ENCODE peak calls at places on chromosomes 7 and 10, in seven cellular contexts. M is stimulated activated naive CD8-positive, alpha-beta T cell treated with anti-CD3 and anti-CD28 coated beads, Interleukin-15, amount 100 ng/mL, for 72 hours; I is Panc1; V is right cardiac atrium; Q is activated CD4-positive, alpha-beta T cell treated with anti-CD3 and anti-CD28 coated beads for 36 hours; K is Right ventricle myocardium inferior; E is gastroesophageal sphincter. A is an unnamed sample.

GRCh38 chr7:105759670-105760548 is 116.5 kb downstream of the ATXN7L1 start:
- ATAC-seq in I (peak; percentile 82), V (peak; percentile 61), M (peak; percentile 33), E (peak; percentile 66), Q (peak; percentile 20), K (peak; percentile 48), A (peak; percentile 32)

GRCh38 chr7:117023325-117023854 is 70.1 kb downstream of the ST7 start:
- ATAC-seq in E (no peak), K (no peak), M (peak; percentile 68), I (no peak), Q (peak; percentile 64), V (no peak), A (peak; percentile 42)

GRCh38 chr7:100141554-100141949 is 7.2 kb upstream of the LAMTOR4 start:
- ATAC-seq in K (no peak), V (no peak), Q (no peak), E (no peak), I (no peak), M (no peak), A (no peak)

GRCh38 chr10:37700886-37701780 is 156.3 kb downstream of the ZNF248 start:
- ATAC-seq in I (no peak), E (no peak), K (no peak), M (no peak), Q (no peak), V (peak; percentile 54), A (no peak)

GRCh38 chr7:13989138-13989943 is at the start of gene ETV1:
- ATAC-seq in Q (no peak), K (peak; percentile 43), V (peak; percentile 57), M (peak; percentile 11), I (peak; percentile 77), E (peak; percentile 14), A (no peak)

GRCh38 chr7:112907658-112908057 is 117.5 kb upstream of the TMEM168 start:
- ATAC-seq in Q (no peak), K (no peak), E (no peak), I (no peak), V (no peak), M (no peak), A (no peak)

GRCh38 chr7:50197547-50197946 is 104.5 kb upstream of the ZPBP start:
- ATAC-seq in Q (peak; percentile 96), E (no peak), M (peak; percentile 96), V (no peak), I (no peak), K (no peak), A (peak; percentile 99)

GRCh38 chr7:108136191-108136581 is 6.0 kb upstream of the LAMB4 start:
- ATAC-seq in Q (peak; percentile 62), M (peak; percentile 63), V (no peak), K (no peak), E (no peak), I (no peak), A (peak; percentile 49)

GRCh38 chr10:86936661-86937501 is 20.5 kb downstream of the MMRN2 start:
- ATAC-seq in V (no peak), E (no peak), Q (no peak), K (no peak), M (no peak), I (no peak), A (no peak)

GRCh38 chr10:119460369-119461195 is 81.9 kb downstream of the RGS10 start:
- ATAC-seq in E (no peak), I (peak; percentile 30), Q (no peak), M (peak; percentile 18), V (peak; percentile 9), K (peak; percentile 34), A (no peak)

GRCh38 chr7:50119815-50120637 is 27.0 kb upstream of the ZPBP start:
- ATAC-seq in I (no peak), V (no peak), Q (peak; percentile 85), E (no peak), M (peak; percentile 85), K (no peak), A (peak; percentile 37)

GRCh38 chr7:51255536-51256243 is 60.9 kb downstream of the COBL start:
- ATAC-seq in V (peak; percentile 51), Q (no peak), M (no peak), I (no peak), E (no peak), K (peak; percentile 69), A (no peak)

GRCh38 chr7:156780724-156781455 is 112.1 kb downstream of the LMBR1 start:
- ATAC-seq in K (no peak), Q (peak; percentile 34), I (no peak), E (no peak), M (no peak), V (no peak), A (no peak)

GRCh38 chr10:51986531-51986930 is 287.1 kb upstream of the CSTF2T start:
- ATAC-seq in I (no peak), E (no peak), V (no peak), M (no peak), K (no peak), Q (no peak), A (no peak)

GRCh38 chr10:34768972-34769330 is 46.1 kb downstream of the PARD3 start:
- ATAC-seq in E (no peak), V (peak; percentile 4), Q (no peak), K (peak; percentile 17), I (no peak), M (no peak), A (no peak)

GRCh38 chr10:11863353-11864105 is 40.4 kb downstream of the PROSER2 start:
- ATAC-seq in Q (peak; percentile 96), M (peak; percentile 99), E (no peak), I (no peak), V (no peak), K (no peak), A (peak; percentile 98)